ENCODE peak calls at places on chromosomes 4 and X, in five cellular contexts. A, T, E, W and B are unnamed samples.
A peak's percentile ranks its signal among the peaks of the same experiment; 100 is the strongest.

GRCh38 chrX:46686003-46686645 is 72.8 kb downstream of the SLC9A7 start:
- DNase-seq in A (peak; percentile 12), T (peak; percentile 42), E (peak; percentile 11), W (no peak), B (peak; percentile 22)

GRCh38 chr4:1628892-1629703 is 55.0 kb downstream of the FAM53A start:
- DNase-seq in A (peak; percentile 4), T (peak; percentile 46), E (peak; percentile 30), W (no peak), B (peak; percentile 84)

GRCh38 chrX:87941841-87942240 is 424.2 kb downstream of the KLHL4 start:
- DNase-seq in A (no peak), T (peak; percentile 10), E (no peak), W (no peak), B (no peak)

GRCh38 chr4:185902654-185903053 is 90.7 kb upstream of the SORBS2 start:
- DNase-seq in A (no peak), T (peak; percentile 27), E (no peak), W (no peak), B (no peak)

GRCh38 chrX:40371376-40371775 is 209.4 kb upstream of the ATP6AP2 start:
- DNase-seq in A (no peak), T (no peak), E (no peak), W (no peak), B (no peak)

GRCh38 chr4:156594619-156595018 is 377.0 kb downstream of the PDGFC start:
- DNase-seq in A (no peak), T (peak; percentile 12), E (no peak), W (no peak), B (no peak)

GRCh38 chrX:104482757-104483156 is 83.2 kb upstream of the IL1RAPL2 start:
- DNase-seq in A (no peak), T (no peak), E (no peak), W (no peak), B (peak; percentile 8)

GRCh38 chr4:98653890-98654867 is 4.2 kb downstream of the TSPAN5 start:
- DNase-seq in A (peak; percentile 64), T (no peak), E (no peak), W (no peak), B (no peak)

GRCh38 chr4:4606321-4606720 is 64.5 kb upstream of the STX18 start:
- DNase-seq in A (no peak), T (no peak), E (no peak), W (no peak), B (no peak)

GRCh38 chr4:11053601-11054000 is 369.0 kb upstream of the CLNK start:
- DNase-seq in A (no peak), T (peak; percentile 15), E (no peak), W (no peak), B (no peak)

GRCh38 chr4:25299476-25300203 is 12.9 kb upstream of the ZCCHC4 start:
- DNase-seq in A (no peak), T (peak; percentile 83), E (peak; percentile 43), W (no peak), B (no peak)

GRCh38 chrX:40021647-40022046 is 76.1 kb downstream of the BCOR start:
- DNase-seq in A (no peak), T (no peak), E (no peak), W (no peak), B (no peak)

GRCh38 chrX:150848914-150849365 is 49.5 kb downstream of the CD99L2 start:
- DNase-seq in A (no peak), T (peak; percentile 90), E (peak; percentile 54), W (no peak), B (no peak)

GRCh38 chrX:140764401-140764919 is 54.9 kb downstream of the LINC00632 start:
- DNase-seq in A (no peak), T (peak; percentile 26), E (no peak), W (no peak), B (no peak)

GRCh38 chrX:119618439-119618838 is 12.2 kb upstream of the NKRF start:
- DNase-seq in A (no peak), T (no peak), E (no peak), W (no peak), B (no peak)

GRCh38 chr4:110798682-110799081 is 175.8 kb upstream of the PITX2 start:
- DNase-seq in A (no peak), T (peak; percentile 27), E (no peak), W (no peak), B (no peak)

GRCh38 chr4:51836531-51836930 is 6.4 kb upstream of the DCUN1D4 start:
- DNase-seq in A (no peak), T (no peak), E (no peak), W (no peak), B (no peak)

GRCh38 chrX:67582436-67582835 is 38.6 kb downstream of the AR start:
- DNase-seq in A (no peak), T (no peak), E (no peak), W (no peak), B (no peak)
- TF ChIP-seq JUND in A (no peak), T (no peak), E (no peak), W (no peak), B (no peak)

DNA sequence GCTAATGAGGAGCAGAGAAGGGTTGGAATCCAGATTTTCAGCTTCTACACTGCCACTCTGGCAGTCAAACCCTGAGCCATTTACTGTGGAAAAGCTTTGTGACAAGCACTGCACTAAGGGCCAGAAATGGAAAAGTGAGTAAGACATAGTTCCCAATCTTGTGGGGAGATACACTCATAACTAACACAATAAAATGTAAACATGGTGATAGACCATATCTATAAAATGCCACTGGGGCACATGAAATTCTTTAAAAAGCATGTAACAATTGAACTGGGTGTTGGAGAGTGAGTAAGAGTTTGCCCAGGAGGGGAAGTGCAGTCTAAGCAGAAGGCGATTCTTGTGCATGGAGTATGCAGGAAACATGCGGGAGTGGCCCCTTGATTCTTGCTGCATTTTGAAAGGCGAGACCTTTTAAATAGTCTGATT is 32.0 kb upstream of the ANXA5 start:
- DNase-seq in A (no peak), T (no peak), E (no peak), W (no peak), B (no peak)
- TF ChIP-seq JUND in A (no peak), T (no peak), E (no peak), W (no peak), B (no peak)

DNA sequence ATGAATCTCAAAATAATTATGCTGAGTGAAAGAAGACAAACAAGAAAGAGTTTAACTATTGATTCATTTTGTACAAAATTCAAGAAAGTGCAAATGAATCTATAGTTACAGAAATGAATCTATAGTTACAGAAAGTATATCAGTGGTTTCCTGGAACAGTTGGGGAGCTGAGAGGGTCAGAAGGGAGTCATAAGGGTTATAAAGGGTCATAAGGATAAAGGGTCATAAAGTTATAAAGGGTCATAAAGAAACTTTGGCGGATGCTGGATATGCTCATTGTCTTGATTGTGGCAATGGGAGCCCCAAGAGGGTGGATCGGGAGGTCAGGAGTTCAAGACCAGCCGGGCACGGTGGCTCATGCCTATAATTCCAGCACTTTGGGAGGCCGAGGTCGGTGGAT is 26.0 kb upstream of the INTS6L start:
- DNase-seq in A (no peak), T (no peak), E (no peak), W (no peak), B (no peak)
- TF ChIP-seq JUND in A (no peak), T (no peak), E (no peak), W (no peak), B (no peak)

DNA sequence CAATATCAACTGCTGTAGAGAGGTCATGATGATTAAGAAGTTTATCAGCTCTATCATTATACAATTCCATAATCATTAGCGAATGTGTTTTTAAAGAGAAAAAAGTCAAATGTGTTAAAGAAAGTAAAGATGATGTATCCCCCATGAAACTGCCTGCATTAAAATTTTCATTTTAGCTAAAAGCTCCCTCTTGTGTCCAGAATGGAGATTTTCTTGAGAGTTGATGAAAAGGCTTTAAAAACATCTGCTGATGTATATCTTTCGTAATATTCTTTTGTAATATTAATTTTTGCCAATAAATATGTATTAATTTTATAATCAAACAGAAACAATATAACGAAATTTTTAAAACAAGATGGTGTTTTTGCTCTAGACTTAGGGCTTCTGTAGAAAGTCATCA is 52.1 kb upstream of the LHFPL1 start:
- DNase-seq in A (no peak), T (no peak), E (no peak), W (no peak), B (no peak)
- TF ChIP-seq JUND in A (no peak), T (no peak), E (no peak), W (no peak), B (no peak)

DNA sequence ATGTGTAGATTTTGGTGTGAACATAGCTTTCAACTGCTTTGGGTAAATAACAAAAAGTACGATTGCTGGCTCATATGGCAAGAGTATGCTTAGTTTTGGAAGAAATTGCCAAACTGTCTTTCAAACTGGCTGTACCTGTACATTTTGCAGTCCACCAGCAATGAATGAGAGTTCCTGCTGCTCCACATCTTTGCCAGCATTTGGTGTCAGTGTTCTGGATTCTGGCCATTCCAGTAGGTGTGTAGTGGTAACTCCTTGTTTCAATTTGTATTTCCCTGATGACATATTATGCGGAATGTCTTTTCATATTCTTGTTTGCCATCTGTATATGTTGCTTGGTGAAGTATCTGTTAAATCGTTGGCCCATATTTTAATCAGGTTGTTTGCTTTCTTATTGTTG is 20.6 kb upstream of the ALB start:
- DNase-seq in A (no peak), T (no peak), E (no peak), W (no peak), B (no peak)
- TF ChIP-seq JUND in A (no peak), T (no peak), E (no peak), W (no peak), B (no peak)

GRCh38 chr4:6188687-6189305 is 11.6 kb downstream of the JAKMIP1 start:
- DNase-seq in A (no peak), T (peak; percentile 35), E (no peak), W (no peak), B (no peak)

GRCh38 chr4:6182390-6183280 is 17.7 kb downstream of the JAKMIP1 start:
- DNase-seq in A (no peak), T (no peak), E (no peak), W (no peak), B (no peak)

GRCh38 chr4:6180841-6181631 is 19.3 kb downstream of the JAKMIP1 start:
- DNase-seq in A (no peak), T (no peak), E (no peak), W (peak; percentile 98), B (no peak)

GRCh38 chr4:6183740-6184139 is 16.6 kb downstream of the JAKMIP1 start:
- DNase-seq in A (no peak), T (no peak), E (no peak), W (peak; percentile 95), B (no peak)

GRCh38 chr4:6184169-6184568 is 16.2 kb downstream of the JAKMIP1 start:
- DNase-seq in A (no peak), T (no peak), E (no peak), W (no peak), B (no peak)
- TF ChIP-seq JUND in A (no peak), T (no peak), E (no peak), W (no peak), B (no peak)

GRCh38 chrX:30653415-30654131 is at the start of gene GK:
- DNase-seq in A (no peak), T (peak; percentile 25), E (no peak), W (no peak), B (peak; percentile 11)
- TF ChIP-seq JUND in A (no peak), T (no peak), E (no peak), W (no peak), B (no peak)